ENCODE peak calls at places on chromosomes 12 and 14, in ten cellular contexts. B is cardiac fibroblast, F is fibroblast of villous mesenchyme, I is K562, A is AG10803, U is transverse colon, P is fibroblast of lung, Q is endothelial cell of umbilical vein, Y is astrocyte, C is IMR-90. T is an unnamed sample.

GRCh38 chr12:57518920-57519757 is 1.2 kb downstream of the DDIT3 start:
- DNase-seq in B (peak; percentile 64), F (peak; percentile 63), I (no peak), A (peak; percentile 68), U (peak; percentile 23), P (peak; percentile 55), Q (no peak), Y (no peak), C (peak; percentile 24), T (peak; percentile 62)

GRCh38 chr12:52175411-52176350 is 16.1 kb downstream of the KRT80 start:
- DNase-seq in B (peak; percentile 61), F (peak; percentile 27), I (no peak), A (no peak), U (no peak), P (peak; percentile 54), Q (peak; percentile 87), Y (no peak), C (no peak), T (no peak)

GRCh38 chr14:104187931-104188726 is 49.7 kb downstream of the KIF26A start:
- DNase-seq in B (no peak), F (no peak), I (no peak), A (no peak), U (peak; percentile 71), P (no peak), Q (no peak), Y (no peak), C (no peak), T (no peak)

GRCh38 chr12:108691995-108692808 is 39.1 kb downstream of the CORO1C start:
- DNase-seq in B (no peak), F (peak; percentile 65), I (no peak), A (no peak), U (peak; percentile 27), P (no peak), Q (peak; percentile 59), Y (peak; percentile 37), C (peak; percentile 34), T (no peak)

GRCh38 chr12:9634177-9634803 is 26.6 kb upstream of the KLRB1 start:
- DNase-seq in B (peak; percentile 72), F (peak; percentile 65), I (peak; percentile 31), A (peak; percentile 46), U (peak; percentile 73), P (peak; percentile 68), Q (peak; percentile 70), Y (no peak), C (peak; percentile 47), T (peak; percentile 59)

GRCh38 chr14:73792476-73792875 is 59.2 kb upstream of the PTGR2 start:
- DNase-seq in B (no peak), F (no peak), I (no peak), A (no peak), U (no peak), P (no peak), Q (no peak), Y (no peak), C (no peak), T (no peak)

GRCh38 chr12:98509063-98509462 is 6.3 kb upstream of the TMPO start:
- DNase-seq in B (no peak), F (no peak), I (no peak), A (no peak), U (no peak), P (no peak), Q (no peak), Y (no peak), C (no peak), T (no peak)

GRCh38 chr12:129994634-129995033 is 90.8 kb upstream of the TMEM132D start:
- DNase-seq in B (no peak), F (no peak), I (no peak), A (no peak), U (no peak), P (no peak), Q (no peak), Y (no peak), C (no peak), T (no peak)

GRCh38 chr12:85065816-85066482 is 29.8 kb downstream of the LRRIQ1 start:
- DNase-seq in B (no peak), F (peak; percentile 1), I (no peak), A (peak; percentile 9), U (no peak), P (no peak), Q (no peak), Y (no peak), C (no peak), T (peak; percentile 30)

GRCh38 chr12:110042260-110042659 is 6.1 kb downstream of the C12orf76 start:
- DNase-seq in B (no peak), F (no peak), I (no peak), A (no peak), U (no peak), P (no peak), Q (no peak), Y (no peak), C (no peak), T (no peak)

GRCh38 chr14:91398707-91399106 is 18.9 kb downstream of the CCDC88C start:
- DNase-seq in B (no peak), F (no peak), I (no peak), A (no peak), U (no peak), P (no peak), Q (no peak), Y (no peak), C (no peak), T (no peak)

GRCh38 chr14:91399868-91400640 is 17.6 kb downstream of the CCDC88C start:
- DNase-seq in B (no peak), F (no peak), I (no peak), A (no peak), U (peak; percentile 69), P (no peak), Q (no peak), Y (no peak), C (no peak), T (no peak)

GRCh38 chr14:91401751-91402150 is 15.9 kb downstream of the CCDC88C start:
- DNase-seq in B (no peak), F (no peak), I (no peak), A (no peak), U (no peak), P (no peak), Q (peak; percentile 53), Y (no peak), C (no peak), T (no peak)

GRCh38 chr14:91402278-91403068 is 15.1 kb downstream of the CCDC88C start:
- DNase-seq in B (peak; percentile 63), F (peak; percentile 68), I (peak; percentile 61), A (no peak), U (peak; percentile 59), P (peak; percentile 43), Q (peak; percentile 94), Y (no peak), C (no peak), T (no peak)

GRCh38 chr14:91400696-91401095 is 16.9 kb downstream of the CCDC88C start:
- DNase-seq in B (peak; percentile 52), F (peak; percentile 60), I (no peak), A (no peak), U (no peak), P (peak; percentile 65), Q (peak; percentile 73), Y (peak; percentile 34), C (peak; percentile 8), T (peak; percentile 23)
- H3K4me3 ChIP-seq in B (no peak overlapping the region), F (no peak overlapping the region), I (no peak overlapping the region), A (no peak overlapping the region), U (peak overlapping the region; percentile 20), P (no peak overlapping the region), Q (no peak overlapping the region), Y (no peak overlapping the region), C (no peak overlapping the region), T (no peak overlapping the region)

GRCh38 chr12:125280482-125281377 is 215.5 kb downstream of the AACS start:
- DNase-seq in B (no peak), F (no peak), I (peak; percentile 62), A (no peak), U (no peak), P (no peak), Q (no peak), Y (no peak), C (no peak), T (no peak)
- TF ChIP-seq CTCF in B (no peak), F (no peak), I (no peak), A (no peak), U (no peak), P (no peak), Q (no peak), Y (no peak), C (no peak), T (no peak)

GRCh38 chr12:1310684-1311083 is 283.7 kb downstream of the FBXL14 start:
- DNase-seq in B (no peak), F (no peak), I (no peak), A (no peak), U (no peak), P (no peak), Q (no peak), Y (no peak), C (no peak), T (no peak)

GRCh38 chr12:1309610-1310009 is 284.8 kb downstream of the FBXL14 start:
- DNase-seq in B (no peak), F (no peak), I (no peak), A (no peak), U (no peak), P (no peak), Q (no peak), Y (no peak), C (no peak), T (no peak)

GRCh38 chr12:1313906-1314305 is 280.5 kb downstream of the FBXL14 start:
- DNase-seq in B (no peak), F (no peak), I (no peak), A (no peak), U (no peak), P (no peak), Q (no peak), Y (no peak), C (no peak), T (no peak)

GRCh38 chr12:1307796-1308195 is 286.6 kb downstream of the FBXL14 start:
- DNase-seq in B (no peak), F (no peak), I (no peak), A (no peak), U (no peak), P (no peak), Q (no peak), Y (no peak), C (no peak), T (no peak)

GRCh38 chr12:1311145-1311544 is 283.2 kb downstream of the FBXL14 start:
- DNase-seq in B (no peak), F (no peak), I (no peak), A (no peak), U (no peak), P (no peak), Q (no peak), Y (no peak), C (no peak), T (no peak)
- H3K4me3 ChIP-seq in B (no peak overlapping the region), F (no peak overlapping the region), I (no peak overlapping the region), A (no peak overlapping the region), U (no peak overlapping the region), P (no peak overlapping the region), Q (no peak overlapping the region), Y (no peak overlapping the region), C (no peak overlapping the region), T (no peak overlapping the region)

GRCh38 chr14:46574236-46574970 is 77.2 kb downstream of the RPL10L start:
- DNase-seq in B (no peak), F (no peak), I (no peak), A (no peak), U (no peak), P (no peak), Q (peak; percentile 85), Y (peak; percentile 69), C (no peak), T (peak; percentile 1)

GRCh38 chr14:46573518-46573917 is 78.1 kb downstream of the RPL10L start:
- DNase-seq in B (no peak), F (no peak), I (no peak), A (no peak), U (no peak), P (no peak), Q (no peak), Y (no peak), C (no peak), T (no peak)

GRCh38 chr14:46574976-46575375 is 76.6 kb downstream of the RPL10L start:
- DNase-seq in B (no peak), F (no peak), I (no peak), A (no peak), U (no peak), P (no peak), Q (peak; percentile 78), Y (no peak), C (no peak), T (no peak)

GRCh38 chr14:46571970-46572369 is 79.6 kb downstream of the RPL10L start:
- DNase-seq in B (no peak), F (peak; percentile 16), I (no peak), A (no peak), U (no peak), P (no peak), Q (peak; percentile 59), Y (peak; percentile 90), C (no peak), T (peak; percentile 10)
- TF ChIP-seq CTCF in B (no peak), F (no peak), I (no peak), A (no peak), U (no peak), P (no peak), Q (no peak), Y (no peak), C (no peak), T (no peak)

T was measured in fibroblast of mammary gland.